ENCODE peak calls at places on chromosomes 12 and 14, in four cellular contexts. P is T-cell, M is SK-N-SH treated with all-trans-retinoic acid at 6 μM for 48 hours, V is IMR-90. E is an unnamed sample.

GRCh38 chr14:89988787-89989186 is 33.1 kb downstream of the TDP1 start:
- ATAC-seq in P (no peak), M (no peak), V (no peak), E (no peak)

GRCh38 chr14:80681651-80682050 is 259.9 kb downstream of the CEP128 start:
- ATAC-seq in P (no peak), M (no peak), V (no peak), E (no peak)

GRCh38 chr12:113292547-113292946 is 42.4 kb downstream of the SLC8B1 start:
- ATAC-seq in P (no peak), M (no peak), V (no peak), E (no peak)

GRCh38 chr12:75838309-75838708 is 193.3 kb downstream of the PHLDA1 start:
- ATAC-seq in P (no peak), M (no peak), V (no peak), E (no peak)

GRCh38 chr12:45729233-45730115 is at the start of gene ARID2:
- ATAC-seq in P (peak), M (peak), V (peak), E (peak)

GRCh38 chr14:99531221-99532096 is 50.2 kb downstream of the CCNK start:
- ATAC-seq in P (no peak), M (peak), V (peak), E (no peak)

GRCh38 chr12:14873440-14874185 is 12.0 kb downstream of the MGP start:
- ATAC-seq in P (no peak), M (no peak), V (no peak), E (no peak)

GRCh38 chr14:93788557-93789365 is 476 bp upstream of the PRIMA1 start:
- ATAC-seq in P (no peak), M (peak), V (peak), E (peak)

GRCh38 chr14:79758985-79759384 is 452.3 kb downstream of the DIO2 start:
- ATAC-seq in P (no peak), M (no peak), V (no peak), E (no peak)

GRCh38 chr14:104363891-104364760 is 215.4 kb upstream of the C14orf180 start:
- ATAC-seq in P (no peak), M (no peak), V (no peak), E (no peak)

GRCh38 chr12:27176765-27177164 is 67.3 kb upstream of the STK38L start:
- ATAC-seq in P (no peak), M (no peak), V (no peak), E (no peak)

GRCh38 chr14:69342928-69343525 is 55.1 kb downstream of the ERH start:
- ATAC-seq in P (no peak), M (no peak), V (no peak), E (no peak)

GRCh38 chr12:27335364-27336145 is 2.9 kb downstream of the BMAL2 start:
- ATAC-seq in P (no peak), M (no peak), V (no peak), E (no peak)

GRCh38 chr12:131599214-131600159 is 111.4 kb upstream of the SFSWAP start:
- ATAC-seq in P (no peak), M (no peak), V (no peak), E (no peak)

GRCh38 chr12:27688671-27689070 is 7.6 kb upstream of the REP15 start:
- ATAC-seq in P (no peak), M (no peak), V (no peak), E (no peak)

GRCh38 chr12:40152783-40153383 is 47.0 kb upstream of the SLC2A13 start:
- ATAC-seq in P (no peak), M (peak), V (no peak), E (no peak)

GRCh38 chr14:105168496-105168978 is at the start of gene JAG2:
- ATAC-seq in P (peak), M (no peak), V (peak), E (peak)

GRCh38 chr12:9248435-9248834 is 40.2 kb upstream of the PZP start:
- ATAC-seq in P (no peak), M (no peak), V (no peak), E (no peak)

GRCh38 chr12:14710632-14711324 is 14.4 kb upstream of the GUCY2C start:
- ATAC-seq in P (no peak), M (no peak), V (no peak), E (no peak)

GRCh38 chr12:86660000-86660399 is 403.8 kb upstream of the MGAT4C start:
- ATAC-seq in P (no peak), M (no peak), V (no peak), E (no peak)

GRCh38 chr12:114762490-114763110 is 78.6 kb upstream of the TBX3 start:
- ATAC-seq in P (no peak), M (no peak), V (peak), E (no peak)

GRCh38 chr12:18751866-18752265 is 13.9 kb downstream of the CAPZA3 start:
- ATAC-seq in P (no peak), M (no peak), V (no peak), E (no peak)

GRCh38 chr12:2877959-2878732 is 1.1 kb downstream of the RHNO1 start:
- ATAC-seq in P (no peak), M (no peak), V (no peak), E (no peak)

GRCh38 chr14:91444335-91445020 is 26.9 kb upstream of the CCDC88C start:
- ATAC-seq in P (no peak), M (no peak), V (no peak), E (no peak)

GRCh38 chr12:95282266-95282665 is 64.7 kb downstream of the VEZT start:
- ATAC-seq in P (no peak), M (no peak), V (no peak), E (no peak)